ENCODE peak calls at places on chromosome 21, in five cellular contexts. N is heart right ventricle, T is omental fat pad, U is upper lobe of right lung, E is heart left ventricle. K is an unnamed sample.

GRCh38 chr21:31630062-31630711 is 29.3 kb upstream of the SOD1 start:
- DNase-seq in E (no peak), T (peak; percentile 55), N (no peak), U (no peak), K (no peak)

GRCh38 chr21:17432732-17433057 is 80.1 kb upstream of the CXADR start:
- DNase-seq in E (no peak), N (no peak), T (no peak), U (no peak), K (no peak)

GRCh38 chr21:40404319-40404906 is 442.5 kb downstream of the DSCAM start:
- DNase-seq in T (no peak), E (no peak), U (no peak), N (no peak), K (no peak)

GRCh38 chr21:20258542-20258941 is 739.7 kb upstream of the NCAM2 start:
- DNase-seq in E (no peak), U (no peak), T (no peak), N (no peak), K (no peak)

GRCh38 chr21:28758042-28758882 is 234.4 kb downstream of the LTN1 start:
- DNase-seq in E (no peak), U (no peak), T (no peak), N (no peak), K (no peak)

GRCh38 chr21:41764558-41765392 is 2.1 kb downstream of the RIPK4 start:
- DNase-seq in T (no peak), N (no peak), U (no peak), E (no peak), K (no peak)

GRCh38 chr21:23402929-23403520 is 2204.3 kb downstream of the MRPL39 start:
- DNase-seq in U (no peak), E (no peak), N (no peak), T (no peak), K (no peak)

GRCh38 chr21:26148071-26148470 is 22.5 kb downstream of the APP start:
- DNase-seq in U (no peak), N (peak; percentile 25), E (no peak), T (no peak), K (no peak)

GRCh38 chr21:42513151-42513984 is at the start of gene SLC37A1:
- DNase-seq in U (peak; percentile 79), T (no peak), E (peak; percentile 68), N (peak; percentile 42), K (no peak)

GRCh38 chr21:22189278-22189677 is 1191.1 kb downstream of the NCAM2 start:
- DNase-seq in U (no peak), N (no peak), T (no peak), E (no peak), K (no peak)

GRCh38 chr21:31730687-31731111 is 1.2 kb downstream of the SCAF4 start:
- DNase-seq in T (no peak), U (no peak), N (no peak), E (no peak), K (no peak)

GRCh38 chr21:18164933-18165332 is 79.7 kb upstream of the CHODL start:
- DNase-seq in N (no peak), U (no peak), E (no peak), T (no peak), K (no peak)

GRCh38 chr21:21971384-21971783 is 973.2 kb downstream of the NCAM2 start:
- DNase-seq in E (no peak), T (no peak), U (no peak), N (no peak), K (no peak)

GRCh38 chr21:20720623-20721022 is 277.6 kb upstream of the NCAM2 start:
- DNase-seq in E (no peak), N (no peak), U (no peak), T (no peak), K (no peak)

GRCh38 chr21:41695513-41695912 is 71.3 kb downstream of the RIPK4 start:
- DNase-seq in N (no peak), T (no peak), E (no peak), U (no peak), K (no peak)

GRCh38 chr21:17532292-17532691 is 19.4 kb downstream of the CXADR start:
- DNase-seq in T (no peak), N (no peak), U (no peak), E (no peak), K (no peak)

GRCh38 chr21:31580866-31581276 is 78.6 kb upstream of the SOD1 start:
- DNase-seq in N (peak; percentile 48), T (peak; percentile 71), E (peak; percentile 74), U (peak; percentile 71), K (no peak)

GRCh38 chr21:31347435-31348032 is 3.5 kb upstream of the TIAM1 start:
- DNase-seq in U (no peak), E (no peak), N (no peak), T (no peak), K (no peak)

GRCh38 chr21:39863111-39863510 is 4.1 kb upstream of the PCP4 start:
- DNase-seq in E (no peak), N (no peak), U (peak; percentile 73), T (no peak), K (no peak)

GRCh38 chr21:17513214-17514123 is 626 bp downstream of the CXADR start:
- DNase-seq in N (peak; percentile 22), T (no peak), U (peak; percentile 77), E (no peak), K (peak; percentile 19)

GRCh38 chr21:26925636-26926035 is 41.3 kb downstream of the ADAMTS5 start:
- DNase-seq in N (no peak), T (no peak), E (no peak), U (no peak), K (no peak)

GRCh38 chr21:29920938-29921337 is 18.9 kb downstream of the GRIK1 start:
- DNase-seq in U (no peak), T (no peak), N (no peak), E (no peak), K (no peak)

GRCh38 chr21:34802180-34802899 is 133.5 kb downstream of the CLIC6 start:
- DNase-seq in U (no peak), N (no peak), T (no peak), E (no peak), K (no peak)

GRCh38 chr21:17725339-17725738 is 93.8 kb downstream of the C21orf91 start:
- DNase-seq in T (no peak), U (no peak), N (no peak), E (no peak), K (no peak)

GRCh38 chr21:30710499-30710898 is 8.1 kb downstream of the KRTAP21-3 start:
- DNase-seq in T (no peak), E (no peak), N (no peak), U (no peak), K (no peak)

GRCh38 chr21:16117851-16118592 is 388.2 kb downstream of the USP25 start:
- DNase-seq in E (no peak), N (no peak), T (no peak), U (no peak), K (no peak)

GRCh38 chr21:42024261-42024877 is 14.2 kb upstream of the ZBTB21 start:
- DNase-seq in U (no peak), E (no peak), T (no peak), N (no peak), K (no peak)

DNA sequence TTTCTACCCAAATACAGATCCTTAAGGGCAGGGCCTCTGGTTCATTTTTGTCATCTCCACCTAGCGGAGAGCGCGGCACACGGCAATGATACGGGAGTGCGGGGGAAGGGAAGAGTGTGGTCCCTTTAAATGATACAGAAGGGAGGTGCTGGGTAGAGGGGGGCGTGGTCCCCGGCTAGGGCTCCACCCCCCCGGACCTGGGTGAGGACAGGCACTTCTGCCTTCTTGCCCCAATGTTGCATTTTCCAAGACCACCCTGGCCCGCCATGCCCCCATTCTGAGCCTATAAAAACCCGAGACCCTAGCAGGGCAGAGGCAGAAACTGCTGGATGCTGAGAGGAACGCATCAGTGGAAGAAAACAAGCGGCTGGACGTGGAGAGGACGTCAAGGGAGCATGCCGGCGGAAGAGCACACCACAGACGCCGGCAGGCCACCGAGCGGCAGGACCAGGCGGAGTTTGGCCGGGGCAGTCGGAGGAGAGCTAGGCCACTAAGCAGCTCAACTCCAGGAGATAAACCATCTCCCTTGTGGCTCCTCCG is 30.0 kb downstream of the LRRC3 start:
- DNase-seq in T (no peak), N (no peak), U (no peak), E (no peak), K (peak; percentile 47)
- TF ChIP-seq CTCF in T (no peak), N (no peak), U (no peak), E (no peak), K (no peak)

GRCh38 chr21:24897883-24898282 is 709.4 kb downstream of the MRPL39 start:
- DNase-seq in N (no peak), E (no peak), T (no peak), U (no peak), K (no peak)
- TF ChIP-seq CTCF in N (no peak), E (no peak), T (no peak), U (no peak), K (no peak)

GRCh38 chr21:46324390-46325072 is 575 bp downstream of the PCNT start:
- DNase-seq in N (peak; percentile 91), E (peak; percentile 95), T (peak; percentile 58), U (peak; percentile 93), K (peak; percentile 65)

GRCh38 chr21:46323227-46323709 is 402 bp downstream of the C21orf58 start:
- DNase-seq in T (no peak), U (no peak), N (no peak), E (no peak), K (no peak)

GRCh38 chr21:46326110-46326703 is 2.3 kb downstream of the PCNT start:
- DNase-seq in N (no peak), T (no peak), U (no peak), E (no peak), K (no peak)

GRCh38 chr21:46323710-46324389 is at the start of the genes C21orf58 and PCNT:
- DNase-seq in T (peak; percentile 77), N (peak; percentile 98), U (peak; percentile 99), E (peak; percentile 100), K (peak; percentile 95)

DNA sequence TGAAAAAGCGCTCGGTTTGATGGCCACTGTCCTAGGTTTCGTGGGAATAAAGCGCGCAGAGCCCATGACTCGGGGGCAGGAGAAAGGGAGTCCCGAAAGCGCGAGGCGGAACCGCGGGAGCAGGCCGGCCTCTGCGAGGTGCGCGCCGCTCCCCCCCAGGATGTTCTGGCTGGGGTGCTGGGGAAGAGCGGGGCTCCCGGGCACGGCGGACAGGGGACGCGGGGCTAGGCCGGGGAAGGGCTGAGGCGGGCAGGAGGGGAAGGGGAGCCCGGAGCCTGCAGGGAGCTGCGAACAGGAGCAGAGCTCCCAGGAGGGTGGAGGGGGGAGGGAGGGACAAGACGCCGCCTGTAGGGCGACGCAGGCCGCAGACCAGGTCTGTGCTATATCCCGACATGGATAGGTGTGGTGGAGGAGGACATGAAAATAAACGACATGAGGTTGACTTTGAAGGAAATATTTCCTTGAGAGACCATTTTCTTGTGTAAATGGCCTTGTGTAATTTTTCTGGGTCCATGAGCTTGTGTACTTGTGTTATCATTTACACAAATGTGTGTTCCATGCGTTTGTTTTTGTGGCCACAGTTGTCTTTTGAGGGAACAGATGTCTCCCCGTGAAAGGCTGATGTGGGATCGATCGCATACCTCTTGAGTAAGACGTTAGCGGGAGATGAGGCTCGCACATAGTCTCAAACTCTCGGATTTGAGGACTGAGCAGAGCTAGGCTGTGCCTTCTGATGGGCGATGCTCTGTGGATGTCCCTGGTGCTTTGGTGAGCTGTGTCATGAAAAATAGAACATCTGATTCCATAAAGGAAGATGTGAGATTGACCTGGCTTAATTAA is 1.3 kb downstream of the PCNT start:
- DNase-seq in N (peak; percentile 53), E (peak; percentile 79), T (no peak), U (peak; percentile 75), K (no peak)
- TF ChIP-seq CTCF in N (peak; percentile 48), E (peak; percentile 44), T (no peak), U (no peak), K (peak; percentile 11)

DNA sequence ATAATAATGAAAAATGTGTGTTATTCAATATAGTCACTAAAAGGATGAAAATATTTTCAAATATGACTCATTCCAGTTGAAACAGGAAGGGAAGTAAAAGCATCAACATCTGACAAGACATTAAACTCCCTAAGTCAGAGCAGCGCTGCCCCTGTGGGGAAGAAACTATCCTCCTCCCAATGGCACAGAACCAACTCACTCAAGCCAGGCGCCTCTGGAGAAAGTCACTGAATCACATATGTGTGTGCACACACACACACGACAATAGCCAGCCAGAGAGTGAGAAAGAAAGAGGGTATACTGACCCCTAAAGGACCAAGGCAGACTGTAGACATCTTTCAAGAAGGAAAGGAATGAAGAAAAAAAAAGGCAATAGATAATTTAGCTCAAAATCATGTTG is 126.9 kb downstream of the SETD4 start:
- DNase-seq in T (no peak), N (peak; percentile 38), U (no peak), E (no peak), K (no peak)
- TF ChIP-seq CTCF in T (no peak), N (peak; percentile 44), U (no peak), E (peak; percentile 21), K (no peak)

K was measured in D721Med.